ENCODE peak calls at places on chromosomes 13 and 19, in six cellular contexts. T is activated B cell treated with CpG ODN at 0.5 μM for 24 hours, S is endothelial cell, B is colonic mucosa, W is ovary, Q is dorsolateral prefrontal cortex. D is an unnamed sample.

GRCh38 chr19:40433391-40434216 is 7.8 kb upstream of the SERTAD1 start:
- DNase-seq in W (peak; percentile 90), B (peak; percentile 93), Q (peak; percentile 64), T (peak; percentile 63), S (peak; percentile 76), D (peak; percentile 50)

GRCh38 chr13:71702253-71702652 is 164.8 kb downstream of the DACH1 start:
- DNase-seq in Q (no peak), W (no peak), B (no peak), S (no peak), T (no peak), D (no peak)

GRCh38 chr13:30108913-30109237 is 198.5 kb downstream of the KATNAL1 start:
- DNase-seq in Q (no peak), B (peak; percentile 94), S (no peak), W (no peak), T (no peak), D (no peak)

GRCh38 chr13:105213512-105213911 is 1322.0 kb downstream of the EFNB2 start:
- DNase-seq in T (no peak), Q (no peak), S (no peak), B (no peak), W (no peak), D (no peak)

GRCh38 chr13:100627142-100627541 is 38.6 kb upstream of the GGACT start:
- DNase-seq in Q (no peak), B (no peak), W (no peak), S (no peak), T (no peak), D (no peak)

GRCh38 chr19:35609881-35610353 is 2.6 kb upstream of the HAUS5 start:
- DNase-seq in T (peak; percentile 41), S (no peak), W (no peak), B (no peak), Q (no peak), D (no peak)

GRCh38 chr13:67283602-67284001 is 53.5 kb upstream of the PCDH9 start:
- DNase-seq in T (no peak), S (no peak), W (no peak), B (no peak), Q (no peak), D (no peak)

GRCh38 chr19:41546386-41546789 is 29.6 kb upstream of the CEACAM21 start:
- DNase-seq in W (no peak), T (no peak), B (no peak), Q (no peak), S (no peak), D (no peak)

GRCh38 chr19:33398361-33399060 is 25.0 kb downstream of the CEBPG start:
- DNase-seq in T (no peak), Q (peak; percentile 24), W (no peak), S (no peak), B (no peak), D (no peak)

GRCh38 chr19:39498262-39499081 is at the start of gene DLL3:
- DNase-seq in S (peak; percentile 33), B (no peak), W (no peak), T (peak; percentile 35), Q (no peak), D (peak; percentile 17)

GRCh38 chr19:1992759-1993260 is 22.7 kb downstream of the BTBD2 start:
- DNase-seq in B (peak; percentile 48), W (peak; percentile 30), T (no peak), Q (no peak), S (no peak), D (no peak)

GRCh38 chr13:98576963-98577822 is at the start of gene STK24:
- DNase-seq in B (peak; percentile 72), S (peak; percentile 87), T (peak; percentile 82), W (peak; percentile 81), Q (no peak), D (peak; percentile 59)

GRCh38 chr19:41944336-41944735 is 14.8 kb downstream of the RABAC1 start:
- DNase-seq in S (no peak), B (no peak), Q (no peak), W (no peak), T (no peak), D (no peak)

GRCh38 chr19:7395360-7395781 is 46.6 kb downstream of the ARHGEF18 start:
- DNase-seq in T (no peak), B (peak; percentile 26), W (no peak), Q (no peak), S (no peak), D (no peak)

GRCh38 chr19:6738726-6739389 is 622 bp upstream of the TRIP10 start:
- DNase-seq in T (peak; percentile 27), B (peak; percentile 88), Q (no peak), S (peak; percentile 22), W (peak; percentile 75), D (no peak)

GRCh38 chr19:34359140-34359953 is 5.6 kb upstream of the GPI start:
- DNase-seq in W (peak; percentile 97), S (peak; percentile 97), Q (peak; percentile 94), B (peak; percentile 97), T (peak; percentile 97), D (peak; percentile 86)

GRCh38 chr19:5292453-5292842 is 48.2 kb downstream of the PTPRS start:
- DNase-seq in T (no peak), W (no peak), B (no peak), Q (no peak), S (no peak), D (no peak)

GRCh38 chr13:28499579-28499978 is 4.7 kb upstream of the FLT1 start:
- DNase-seq in S (no peak), B (no peak), W (no peak), Q (no peak), T (no peak), D (no peak)

GRCh38 chr19:10246511-10246910 is 5.5 kb upstream of the MRPL4 start:
- DNase-seq in B (no peak), T (no peak), Q (no peak), S (no peak), W (no peak), D (no peak)

GRCh38 chr19:12159773-12160414 is 3.0 kb upstream of the ZNF136 start:
- DNase-seq in T (no peak), B (no peak), S (no peak), W (no peak), Q (no peak), D (no peak)

GRCh38 chr13:95354156-95354555 is 52.9 kb upstream of the ABCC4 start:
- DNase-seq in S (no peak), T (no peak), Q (no peak), W (no peak), B (no peak), D (no peak)

GRCh38 chr13:114203536-114203935 is 24.5 kb downstream of the CFAP97D2 start:
- DNase-seq in W (no peak), T (no peak), B (no peak), Q (no peak), S (no peak), D (no peak)

GRCh38 chr19:36331353-36332228 is 47.4 kb downstream of the ZFP14 start:
- DNase-seq in T (peak; percentile 78), W (peak; percentile 88), B (peak; percentile 87), S (peak; percentile 71), Q (peak; percentile 95), D (peak; percentile 80)

GRCh38 chr19:29843180-29844051 is 31.6 kb downstream of the CCNE1 start:
- DNase-seq in B (peak; percentile 49), Q (no peak), W (peak; percentile 58), S (no peak), T (no peak), D (no peak)

GRCh38 chr13:38262211-38262610 is 87.4 kb upstream of the UFM1 start:
- DNase-seq in T (no peak), S (no peak), W (no peak), B (no peak), Q (no peak), D (no peak)

GRCh38 chr13:102724923-102725322 is 30.1 kb upstream of the METTL21C start:
- DNase-seq in T (no peak), W (no peak), B (no peak), S (no peak), Q (no peak), D (no peak)
- TF ChIP-seq CTCF in T (no peak), W (no peak), B (no peak), S (no peak), Q (peak; percentile 51), D (no peak)

DNA sequence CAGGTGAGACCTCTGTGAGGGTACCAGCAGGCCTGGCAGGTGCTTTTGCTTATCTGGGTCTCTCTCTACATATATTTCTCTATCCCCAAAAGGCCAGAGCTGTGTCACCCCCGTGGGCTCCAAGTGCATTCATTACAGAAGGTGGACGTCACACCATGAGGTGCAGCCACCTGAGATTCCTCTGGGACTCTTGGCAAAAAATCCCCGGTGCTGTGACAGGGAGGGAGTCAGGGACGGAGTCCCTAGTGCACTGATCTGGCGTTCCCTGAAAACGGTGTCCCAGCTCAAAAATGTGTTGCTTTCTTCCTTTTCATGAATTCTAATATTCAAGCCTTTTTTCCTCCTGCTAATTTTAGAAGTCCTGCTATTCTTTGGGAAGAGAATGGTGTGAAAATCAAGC is 13.5 kb downstream of the TSHZ3 start:
- DNase-seq in W (no peak), Q (no peak), B (no peak), T (no peak), S (no peak), D (no peak)
- TF ChIP-seq CTCF in W (no peak), Q (no peak), B (no peak), T (no peak), S (no peak), D (no peak)

GRCh38 chr19:18113827-18114226 is 16.2 kb downstream of the MAST3 start:
- DNase-seq in B (no peak), S (no peak), T (no peak), Q (no peak), W (no peak), D (no peak)

GRCh38 chr19:18110833-18111232 is 13.3 kb downstream of the MAST3 start:
- DNase-seq in Q (no peak), B (peak; percentile 86), T (no peak), W (no peak), S (no peak), D (no peak)

GRCh38 chr19:18109731-18110671 is 12.4 kb downstream of the MAST3 start:
- DNase-seq in T (peak; percentile 62), S (no peak), W (no peak), Q (no peak), B (peak; percentile 80), D (peak; percentile 37)

GRCh38 chr19:18114483-18114882 is 16.9 kb downstream of the MAST3 start:
- DNase-seq in Q (no peak), S (no peak), T (no peak), W (no peak), B (no peak), D (no peak)

GRCh38 chr19:18112989-18113478 is 15.5 kb downstream of the MAST3 start:
- DNase-seq in Q (peak; percentile 87), S (peak; percentile 96), T (peak; percentile 69), B (peak; percentile 96), W (peak; percentile 88), D (peak; percentile 95)
- TF ChIP-seq CTCF in Q (peak; percentile 87), S (peak; percentile 67), T (peak; percentile 48), B (peak; percentile 87), W (peak; percentile 55), D (peak; percentile 89)

DNA sequence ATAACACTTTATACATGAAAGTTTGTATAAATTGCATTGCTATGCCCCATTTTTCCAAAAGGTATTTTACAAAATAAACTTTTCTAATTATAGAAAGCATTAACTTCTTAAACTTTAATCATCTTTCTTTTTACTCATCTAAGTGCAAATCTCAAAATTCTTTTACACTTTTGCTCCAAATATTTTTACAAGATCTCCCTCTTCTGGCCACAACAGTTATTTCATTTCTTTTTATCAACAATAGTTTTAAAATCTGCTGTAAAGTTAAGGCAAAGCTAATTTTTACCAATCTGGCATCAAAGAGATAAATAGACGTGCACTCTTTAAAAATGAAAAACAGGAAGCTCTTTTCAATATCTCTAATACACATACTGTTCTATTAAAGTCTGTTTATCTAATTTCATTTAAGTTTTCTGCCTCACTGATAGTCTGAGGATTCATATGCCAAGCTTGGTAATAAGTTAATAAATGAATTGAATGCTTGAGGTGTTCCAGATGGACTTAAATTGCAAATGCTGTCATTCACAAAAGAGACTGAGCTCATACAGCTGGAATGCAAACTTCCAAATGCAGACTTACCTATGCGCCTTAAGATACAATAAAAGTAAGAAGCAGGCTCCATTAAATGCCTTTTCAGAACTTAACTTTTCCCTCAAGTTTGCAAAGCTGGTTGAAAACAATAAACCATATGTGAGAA is 583.0 kb upstream of the ATXN8OS start:
- DNase-seq in W (no peak), B (no peak), Q (no peak), S (no peak), T (no peak), D (no peak)
- TF ChIP-seq CTCF in W (no peak), B (no peak), Q (peak; percentile 38), S (peak; percentile 71), T (no peak), D (peak; percentile 70)

D was measured in neural crest cell.